ENCODE peak calls at places on chromosomes 12 and 14, in ten cellular contexts. One of them, this sample, is unnamed.
A peak's percentile ranks its signal among the peaks of the same experiment; 100 is the strongest.

GRCh38 chr14:93975791-93976476 is 436 bp downstream of the ASB2 start:
- DNase-seq in upper lobe of right lung: no peak
- DNase-seq in cardiac muscle cell: no peak
- DNase-seq in pancreas: no peak
- DNase-seq in right atrium auricular region: no peak
- DNase-seq in K562: no peak
- DNase-seq in mammary epithelial cell: no peak
- DNase-seq in aorta: no peak
- DNase-seq in heart left ventricle: no peak
- DNase-seq in Caco-2: no peak
- DNase-seq in this sample: no peak

GRCh38 chr12:106223485-106224391 is 24.1 kb downstream of the CKAP4 start:
- DNase-seq in upper lobe of right lung: peak; percentile 76
- DNase-seq in cardiac muscle cell: peak; percentile 73
- DNase-seq in pancreas: peak; percentile 83
- DNase-seq in right atrium auricular region: peak; percentile 79
- DNase-seq in K562: peak; percentile 84
- DNase-seq in mammary epithelial cell: peak; percentile 45
- DNase-seq in aorta: peak; percentile 85
- DNase-seq in heart left ventricle: peak; percentile 74
- DNase-seq in Caco-2: peak; percentile 68
- DNase-seq in this sample: peak; percentile 52

GRCh38 chr12:93741741-93742085 is 64.5 kb downstream of the CRADD start:
- DNase-seq in upper lobe of right lung: no peak
- DNase-seq in cardiac muscle cell: peak; percentile 32
- DNase-seq in pancreas: no peak
- DNase-seq in right atrium auricular region: no peak
- DNase-seq in K562: no peak
- DNase-seq in mammary epithelial cell: peak; percentile 58
- DNase-seq in aorta: no peak
- DNase-seq in heart left ventricle: no peak
- DNase-seq in Caco-2: no peak
- DNase-seq in this sample: peak; percentile 28

GRCh38 chr12:6698352-6699046 is 2.1 kb downstream of the PIANP start:
- DNase-seq in upper lobe of right lung: no peak
- DNase-seq in cardiac muscle cell: no peak
- DNase-seq in pancreas: no peak
- DNase-seq in right atrium auricular region: no peak
- DNase-seq in K562: no peak
- DNase-seq in mammary epithelial cell: no peak
- DNase-seq in aorta: peak; percentile 37
- DNase-seq in heart left ventricle: no peak
- DNase-seq in Caco-2: no peak
- DNase-seq in this sample: no peak

GRCh38 chr14:98323850-98324249 is 948.1 kb downstream of the BCL11B start:
- DNase-seq in upper lobe of right lung: no peak
- DNase-seq in cardiac muscle cell: no peak
- DNase-seq in pancreas: no peak
- DNase-seq in right atrium auricular region: no peak
- DNase-seq in K562: no peak
- DNase-seq in mammary epithelial cell: no peak
- DNase-seq in aorta: no peak
- DNase-seq in heart left ventricle: no peak
- DNase-seq in Caco-2: no peak
- DNase-seq in this sample: no peak

GRCh38 chr12:11133816-11134215 is 628 bp downstream of the TAS2R30 start:
- DNase-seq in upper lobe of right lung: no peak
- DNase-seq in cardiac muscle cell: no peak
- DNase-seq in pancreas: no peak
- DNase-seq in right atrium auricular region: no peak
- DNase-seq in K562: no peak
- DNase-seq in mammary epithelial cell: peak; percentile 47
- DNase-seq in aorta: no peak
- DNase-seq in heart left ventricle: no peak
- DNase-seq in Caco-2: no peak
- DNase-seq in this sample: no peak

GRCh38 chr12:90366286-90366685 is 588.7 kb downstream of the CCER1 start:
- DNase-seq in upper lobe of right lung: no peak
- DNase-seq in cardiac muscle cell: no peak
- DNase-seq in pancreas: no peak
- DNase-seq in right atrium auricular region: no peak
- DNase-seq in K562: no peak
- DNase-seq in mammary epithelial cell: no peak
- DNase-seq in aorta: no peak
- DNase-seq in heart left ventricle: no peak
- DNase-seq in Caco-2: no peak
- DNase-seq in this sample: peak; percentile 59

GRCh38 chr14:68687746-68688145 is 105.1 kb downstream of the ZFP36L1 start:
- DNase-seq in upper lobe of right lung: peak; percentile 17
- DNase-seq in cardiac muscle cell: no peak
- DNase-seq in pancreas: no peak
- DNase-seq in right atrium auricular region: no peak
- DNase-seq in K562: no peak
- DNase-seq in mammary epithelial cell: peak; percentile 98
- DNase-seq in aorta: no peak
- DNase-seq in heart left ventricle: no peak
- DNase-seq in Caco-2: peak; percentile 60
- DNase-seq in this sample: peak; percentile 46

GRCh38 chr14:81219821-81220487 is 805 bp downstream of the GTF2A1 start:
- DNase-seq in upper lobe of right lung: peak; percentile 81
- DNase-seq in cardiac muscle cell: peak; percentile 65
- DNase-seq in pancreas: peak; percentile 70
- DNase-seq in right atrium auricular region: no peak
- DNase-seq in K562: peak; percentile 49
- DNase-seq in mammary epithelial cell: no peak
- DNase-seq in aorta: peak; percentile 82
- DNase-seq in heart left ventricle: peak; percentile 47
- DNase-seq in Caco-2: no peak
- DNase-seq in this sample: peak; percentile 7

GRCh38 chr12:124995200-124995961 is 1.9 kb downstream of the BRI3BP start:
- DNase-seq in upper lobe of right lung: no peak
- DNase-seq in cardiac muscle cell: no peak
- DNase-seq in pancreas: no peak
- DNase-seq in right atrium auricular region: no peak
- DNase-seq in K562: no peak
- DNase-seq in mammary epithelial cell: no peak
- DNase-seq in aorta: no peak
- DNase-seq in heart left ventricle: no peak
- DNase-seq in Caco-2: no peak
- DNase-seq in this sample: no peak

GRCh38 chr12:88445715-88446393 is 134.4 kb downstream of the KITLG start:
- DNase-seq in upper lobe of right lung: no peak
- DNase-seq in cardiac muscle cell: no peak
- DNase-seq in pancreas: no peak
- DNase-seq in right atrium auricular region: no peak
- DNase-seq in K562: no peak
- DNase-seq in mammary epithelial cell: no peak
- DNase-seq in aorta: no peak
- DNase-seq in heart left ventricle: no peak
- DNase-seq in Caco-2: no peak
- DNase-seq in this sample: no peak

GRCh38 chr12:75650989-75651695 is 139.7 kb upstream of the KRR1 start:
- DNase-seq in upper lobe of right lung: no peak
- DNase-seq in cardiac muscle cell: no peak
- DNase-seq in pancreas: no peak
- DNase-seq in right atrium auricular region: no peak
- DNase-seq in K562: no peak
- DNase-seq in mammary epithelial cell: peak; percentile 95
- DNase-seq in aorta: no peak
- DNase-seq in heart left ventricle: no peak
- DNase-seq in Caco-2: no peak
- DNase-seq in this sample: no peak
- H3K4me3 ChIP-seq in upper lobe of right lung: no peak overlapping the region
- H3K4me3 ChIP-seq in cardiac muscle cell: no peak overlapping the region
- H3K4me3 ChIP-seq in pancreas: no peak overlapping the region
- H3K4me3 ChIP-seq in right atrium auricular region: no peak overlapping the region
- H3K4me3 ChIP-seq in K562: no peak overlapping the region
- H3K4me3 ChIP-seq in mammary epithelial cell: no peak overlapping the region
- H3K4me3 ChIP-seq in aorta: no peak overlapping the region
- H3K4me3 ChIP-seq in heart left ventricle: no peak overlapping the region
- H3K4me3 ChIP-seq in Caco-2: no peak overlapping the region
- H3K4me3 ChIP-seq in this sample: no peak overlapping the region

DNA sequence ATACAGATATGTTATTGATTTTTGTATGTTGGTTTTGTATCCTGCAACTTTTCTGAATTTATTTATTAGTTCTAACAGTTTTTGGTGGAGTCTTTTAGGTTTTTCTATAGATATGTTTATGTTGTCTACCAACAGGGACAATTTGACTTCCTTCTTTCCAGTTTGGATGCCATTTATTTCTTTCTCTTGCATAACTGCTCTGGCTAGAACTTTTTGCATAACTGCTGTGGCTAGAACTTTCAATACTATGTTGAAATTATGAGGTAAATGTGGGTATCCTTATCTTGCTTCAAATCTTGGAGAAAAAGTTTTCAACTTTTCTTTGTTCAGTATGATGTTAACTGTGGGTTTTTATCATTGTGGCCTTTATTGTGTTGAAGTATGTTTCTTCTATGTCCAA is 39.9 kb upstream of the PLBD1 start:
- DNase-seq in upper lobe of right lung: no peak
- DNase-seq in cardiac muscle cell: no peak
- DNase-seq in pancreas: no peak
- DNase-seq in right atrium auricular region: no peak
- DNase-seq in K562: no peak
- DNase-seq in mammary epithelial cell: no peak
- DNase-seq in aorta: no peak
- DNase-seq in heart left ventricle: no peak
- DNase-seq in Caco-2: no peak
- DNase-seq in this sample: no peak
- H3K36me3 ChIP-seq in upper lobe of right lung: no peaks in the 10 kb centered on the region
- H3K36me3 ChIP-seq in cardiac muscle cell: no peaks in the 10 kb centered on the region
- H3K36me3 ChIP-seq in pancreas: no peaks in the 10 kb centered on the region
- H3K36me3 ChIP-seq in right atrium auricular region: no peaks in the 10 kb centered on the region
- H3K36me3 ChIP-seq in K562: no peaks in the 10 kb centered on the region
- H3K36me3 ChIP-seq in mammary epithelial cell: no peaks in the 10 kb centered on the region
- H3K36me3 ChIP-seq in aorta: no peaks in the 10 kb centered on the region
- H3K36me3 ChIP-seq in heart left ventricle: no peaks in the 10 kb centered on the region
- H3K36me3 ChIP-seq in Caco-2: no peaks in the 10 kb centered on the region
- H3K36me3 ChIP-seq in this sample: no peaks in the 10 kb centered on the region

DNA sequence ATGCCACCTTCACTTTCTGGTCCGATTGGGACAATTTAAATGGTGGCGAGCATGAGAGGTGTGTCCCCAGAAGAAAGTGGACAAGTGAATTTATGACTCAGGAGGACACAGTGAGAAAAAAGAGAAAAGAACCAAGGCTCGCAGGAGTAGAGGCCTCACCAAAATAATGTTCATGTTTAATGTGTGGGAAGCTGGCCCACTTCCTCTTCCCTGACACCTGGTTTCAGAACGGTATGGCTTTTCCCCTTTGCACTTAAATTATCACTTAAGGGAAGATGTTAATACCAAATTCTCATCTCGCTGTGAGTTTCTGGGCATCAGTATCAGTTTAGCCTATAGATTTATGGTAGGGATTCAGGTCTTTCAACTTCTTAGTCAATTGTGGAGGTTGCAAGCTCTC is 226.4 kb downstream of the GLT1D1 start:
- DNase-seq in upper lobe of right lung: no peak
- DNase-seq in cardiac muscle cell: no peak
- DNase-seq in pancreas: no peak
- DNase-seq in right atrium auricular region: no peak
- DNase-seq in K562: no peak
- DNase-seq in mammary epithelial cell: no peak
- DNase-seq in aorta: no peak
- DNase-seq in heart left ventricle: no peak
- DNase-seq in Caco-2: no peak
- DNase-seq in this sample: no peak
- H3K9me3 ChIP-seq in upper lobe of right lung: no peaks in the 10 kb centered on the region
- H3K9me3 ChIP-seq in cardiac muscle cell: no peaks in the 10 kb centered on the region
- H3K9me3 ChIP-seq in pancreas: no peaks in the 10 kb centered on the region
- H3K9me3 ChIP-seq in right atrium auricular region: no peaks in the 10 kb centered on the region
- H3K9me3 ChIP-seq in K562: no peaks in the 10 kb centered on the region
- H3K9me3 ChIP-seq in mammary epithelial cell: peaks cover 44% of the 10 kb centered on the region
- H3K9me3 ChIP-seq in aorta: peaks cover 2% of the 10 kb centered on the region
- H3K9me3 ChIP-seq in heart left ventricle: no peaks in the 10 kb centered on the region
- H3K9me3 ChIP-seq in Caco-2: no peaks in the 10 kb centered on the region
- H3K9me3 ChIP-seq in this sample: no peaks in the 10 kb centered on the region

DNA sequence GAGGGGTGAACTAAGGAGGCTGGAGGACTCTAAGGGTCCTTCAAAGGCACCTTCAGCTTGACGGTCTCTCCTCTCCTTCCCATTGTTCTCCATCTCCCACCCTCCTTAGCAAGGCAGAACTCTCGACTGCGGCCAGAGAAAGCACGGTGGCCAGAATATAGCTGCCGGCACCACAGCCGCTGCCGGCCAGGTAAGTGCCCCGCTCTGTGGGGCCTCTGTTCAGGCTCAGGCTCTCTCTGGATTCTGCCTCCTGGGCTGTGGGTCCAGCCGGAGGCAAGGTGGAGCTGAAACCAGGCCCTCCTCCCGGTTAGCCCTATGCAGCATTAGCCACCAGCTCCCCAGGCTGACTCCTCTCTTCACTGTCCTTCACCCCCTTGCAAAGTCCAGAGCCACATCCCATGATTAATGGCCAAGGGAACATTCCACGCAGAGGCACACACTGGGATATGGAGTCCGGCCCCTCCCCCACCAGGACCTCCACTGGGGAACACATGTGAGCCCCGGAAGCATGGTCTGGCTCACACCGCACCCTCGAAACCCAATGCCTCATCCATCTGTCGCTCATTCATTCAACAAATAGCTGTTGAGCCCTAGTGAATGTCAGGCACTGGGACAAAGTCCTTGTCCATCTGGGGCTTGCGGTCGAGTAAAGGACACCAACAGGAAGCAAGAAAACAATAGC is 25.2 kb downstream of the LTBP2 start:
- DNase-seq in upper lobe of right lung: no peak
- DNase-seq in cardiac muscle cell: no peak
- DNase-seq in pancreas: no peak
- DNase-seq in right atrium auricular region: no peak
- DNase-seq in K562: no peak
- DNase-seq in mammary epithelial cell: no peak
- DNase-seq in aorta: peak; percentile 63
- DNase-seq in heart left ventricle: peak; percentile 16
- DNase-seq in Caco-2: no peak
- DNase-seq in this sample: no peak
- H3K4me3 ChIP-seq in upper lobe of right lung: no peak overlapping the region
- H3K4me3 ChIP-seq in cardiac muscle cell: no peak overlapping the region
- H3K4me3 ChIP-seq in pancreas: no peak overlapping the region
- H3K4me3 ChIP-seq in right atrium auricular region: no peak overlapping the region
- H3K4me3 ChIP-seq in K562: no peak overlapping the region
- H3K4me3 ChIP-seq in mammary epithelial cell: no peak overlapping the region
- H3K4me3 ChIP-seq in aorta: no peak overlapping the region
- H3K4me3 ChIP-seq in heart left ventricle: no peak overlapping the region
- H3K4me3 ChIP-seq in Caco-2: no peak overlapping the region
- H3K4me3 ChIP-seq in this sample: no peak overlapping the region

This sample was measured in MG63.